ENCODE peak calls at places on chromosomes 1 and 21, in five cellular contexts. One of them, this sample, is unnamed.

GRCh38 chr1:10236405-10237156 is 26.2 kb downstream of the KIF1B start:
- DNase-seq in GM23338: no peak
- DNase-seq in endothelial cell: no peak
- DNase-seq in RKO: no peak
- DNase-seq in COR-L47: no peak
- DNase-seq in this sample: no peak

GRCh38 chr21:46093668-46094400 is 4.1 kb upstream of the COL6A2 start:
- DNase-seq in endothelial cell: no peak
- DNase-seq in GM23338: no peak
- DNase-seq in COR-L47: no peak
- DNase-seq in RKO: no peak
- DNase-seq in this sample: no peak

GRCh38 chr21:36171327-36171726 is 14.7 kb downstream of the DOP1B start:
- DNase-seq in RKO: no peak
- DNase-seq in COR-L47: no peak
- DNase-seq in GM23338: no peak
- DNase-seq in endothelial cell: no peak
- DNase-seq in this sample: no peak

GRCh38 chr1:49331066-49331852 is 554.6 kb upstream of the BEND5 start:
- DNase-seq in COR-L47: no peak
- DNase-seq in GM23338: no peak
- DNase-seq in endothelial cell: no peak
- DNase-seq in RKO: no peak
- DNase-seq in this sample: no peak

GRCh38 chr1:10802948-10803715 is 6.7 kb upstream of the CASZ1 start:
- DNase-seq in endothelial cell: no peak
- DNase-seq in GM23338: no peak
- DNase-seq in RKO: no peak
- DNase-seq in COR-L47: no peak
- DNase-seq in this sample: no peak

GRCh38 chr21:29642551-29643245 is 297.1 kb downstream of the GRIK1 start:
- DNase-seq in RKO: no peak
- DNase-seq in GM23338: no peak
- DNase-seq in COR-L47: no peak
- DNase-seq in endothelial cell: no peak
- DNase-seq in this sample: no peak

GRCh38 chr1:177567393-177567792 is 396.6 kb downstream of the BRINP2 start:
- DNase-seq in GM23338: peak
- DNase-seq in RKO: peak
- DNase-seq in endothelial cell: peak
- DNase-seq in COR-L47: no peak
- DNase-seq in this sample: peak

GRCh38 chr1:58896211-58897183 is 112.7 kb upstream of the JUN start:
- DNase-seq in endothelial cell: no peak
- DNase-seq in GM23338: no peak
- DNase-seq in COR-L47: peak
- DNase-seq in RKO: no peak
- DNase-seq in this sample: no peak

GRCh38 chr1:84301759-84302380 is 362 bp downstream of the SAMD13 start:
- DNase-seq in GM23338: no peak
- DNase-seq in RKO: no peak
- DNase-seq in endothelial cell: no peak
- DNase-seq in COR-L47: no peak
- DNase-seq in this sample: no peak

This sample was measured in RWPE1.